ENCODE peak calls at places on chromosomes 16 and 17, in five cellular contexts. X, I, F, S and E are unnamed samples.

GRCh38 chr16:79469999-79470398 is 130.5 kb downstream of the MAF start:
- DNase-seq in I (no peak), S (no peak), F (no peak), X (no peak), E (no peak)

GRCh38 chr17:7686221-7687071 is 844 bp downstream of the TP53 start:
- DNase-seq in X (peak; percentile 85), S (peak; percentile 68), I (peak; percentile 94), F (no peak), E (peak; percentile 78)

GRCh38 chr16:6027733-6028132 is 930.1 kb upstream of the EEF2KMT start:
- DNase-seq in I (no peak), S (no peak), F (no peak), X (no peak), E (no peak)

GRCh38 chr17:43908111-43908721 is 880 bp upstream of the MPP2 start:
- DNase-seq in I (peak; percentile 65), X (peak; percentile 62), F (no peak), S (peak; percentile 74), E (peak; percentile 69)

GRCh38 chr16:46896314-46896968 is 12.3 kb downstream of the GPT2 start:
- DNase-seq in I (no peak), S (no peak), F (no peak), X (no peak), E (peak; percentile 41)

GRCh38 chr17:44076716-44077594 is 6.4 kb downstream of the G6PC3 start:
- DNase-seq in X (no peak), S (no peak), I (no peak), F (no peak), E (no peak)

GRCh38 chr16:526181-527014 is 1.1 kb upstream of the CAPN15 start:
- DNase-seq in S (no peak), F (no peak), X (peak; percentile 72), I (peak; percentile 35), E (peak; percentile 41)

GRCh38 chr17:81905424-81905875 is 3.4 kb downstream of the NPB start:
- DNase-seq in I (no peak), X (no peak), F (no peak), S (no peak), E (no peak)

GRCh38 chr17:55674107-55674506 is 48.6 kb downstream of the TMEM100 start:
- DNase-seq in F (no peak), S (peak; percentile 76), X (no peak), I (no peak), E (peak; percentile 86)

GRCh38 chr17:57758654-57759053 is 13.6 kb upstream of the CCDC182 start:
- DNase-seq in I (no peak), X (no peak), F (no peak), S (no peak), E (no peak)

GRCh38 chr16:2856061-2856670 is 1.8 kb downstream of the PRSS22 start:
- DNase-seq in X (peak; percentile 47), I (no peak), F (no peak), S (no peak), E (no peak)

GRCh38 chr16:56669840-56670639 is 426 bp downstream of the MT1H start:
- DNase-seq in I (no peak), S (no peak), F (no peak), X (no peak), E (no peak)

GRCh38 chr16:83100679-83101078 is 473.9 kb downstream of the CDH13 start:
- DNase-seq in X (no peak), I (no peak), F (no peak), S (no peak), E (peak; percentile 8)

GRCh38 chr16:17002557-17002956 is 468.2 kb downstream of the XYLT1 start:
- DNase-seq in X (no peak), F (no peak), S (no peak), I (no peak), E (no peak)

GRCh38 chr16:5603836-5604235 is 506.2 kb upstream of the EEF2KMT start:
- DNase-seq in X (no peak), I (no peak), F (no peak), S (no peak), E (no peak)

GRCh38 chr17:17206913-17207368 is 808 bp upstream of the PLD6 start:
- DNase-seq in F (no peak), X (no peak), I (no peak), S (peak; percentile 15), E (no peak)

GRCh38 chr17:1055751-1056645 is 59.1 kb downstream of the TIMM22 start:
- DNase-seq in X (peak; percentile 71), F (no peak), I (peak; percentile 55), S (peak; percentile 46), E (peak; percentile 62)

GRCh38 chr16:86026916-86027315 is 128.0 kb downstream of the IRF8 start:
- DNase-seq in X (no peak), F (no peak), S (no peak), I (no peak), E (no peak)

GRCh38 chr16:87068316-87068715 is 248.9 kb downstream of the C16orf95 start:
- DNase-seq in I (no peak), F (no peak), S (no peak), X (no peak), E (no peak)

GRCh38 chr16:2195316-2196161 is 866 bp downstream of the CASKIN1 start:
- DNase-seq in I (no peak), F (no peak), X (no peak), S (no peak), E (no peak)

GRCh38 chr17:60106377-60107059 is 27.8 kb upstream of the HEATR6 start:
- DNase-seq in X (peak; percentile 14), F (no peak), I (peak; percentile 55), S (peak; percentile 66), E (peak; percentile 64)

GRCh38 chr17:74646231-74646630 is 22.7 kb upstream of the CD300E start:
- DNase-seq in X (peak; percentile 9), F (no peak), I (no peak), S (no peak), E (peak; percentile 24)

GRCh38 chr17:41711669-41712400 is at the start of gene GAST:
- DNase-seq in S (no peak), I (no peak), F (no peak), X (no peak), E (no peak)

GRCh38 chr17:4345569-4345968 is 20.9 kb downstream of the UBE2G1 start:
- DNase-seq in F (no peak), X (no peak), I (no peak), S (no peak), E (no peak)

GRCh38 chr16:72120026-72120425 is 26.4 kb downstream of the DHX38 start:
- DNase-seq in S (no peak), X (no peak), F (no peak), I (no peak), E (no peak)

GRCh38 chr17:1532836-1533602 is 16.6 kb upstream of the INPP5K start:
- DNase-seq in X (peak; percentile 53), F (peak; percentile 31), I (no peak), S (no peak), E (no peak)

GRCh38 chr16:87324411-87325275 is 7.5 kb upstream of the C16orf95 start:
- DNase-seq in X (peak; percentile 48), I (no peak), F (peak; percentile 31), S (no peak), E (peak; percentile 16)

GRCh38 chr16:87487361-87487924 is 5.4 kb downstream of the ZCCHC14 start:
- DNase-seq in F (peak; percentile 15), X (peak; percentile 69), I (no peak), S (no peak), E (no peak)

GRCh38 chr16:70635356-70636016 is 10.9 kb upstream of the IL34 start:
- DNase-seq in I (peak; percentile 69), X (peak; percentile 17), F (no peak), S (peak; percentile 58), E (peak; percentile 75)

GRCh38 chr16:78098544-78099371 is 696 bp upstream of the WWOX start:
- DNase-seq in F (no peak), I (no peak), S (no peak), X (peak; percentile 11), E (no peak)

GRCh38 chr17:41734139-41734948 is at the start of gene HAP1:
- DNase-seq in X (no peak), F (peak; percentile 33), I (no peak), S (peak; percentile 16), E (no peak)

GRCh38 chr17:36878216-36878615 is 59.1 kb upstream of the LHX1 start:
- DNase-seq in F (no peak), S (no peak), I (no peak), X (no peak), E (no peak)
- TF ChIP-seq CTCF in F (no peak), S (no peak), I (no peak), X (no peak), E (no peak)

GRCh38 chr16:57736419-57737281 is 1.1 kb downstream of the KATNB1 start:
- DNase-seq in I (peak; percentile 73), X (peak; percentile 75), F (no peak), S (peak; percentile 77), E (peak; percentile 75)
- TF ChIP-seq CTCF in I (peak; percentile 32), X (peak; percentile 60), F (peak; percentile 2), S (no peak), E (peak; percentile 9)

DNA sequence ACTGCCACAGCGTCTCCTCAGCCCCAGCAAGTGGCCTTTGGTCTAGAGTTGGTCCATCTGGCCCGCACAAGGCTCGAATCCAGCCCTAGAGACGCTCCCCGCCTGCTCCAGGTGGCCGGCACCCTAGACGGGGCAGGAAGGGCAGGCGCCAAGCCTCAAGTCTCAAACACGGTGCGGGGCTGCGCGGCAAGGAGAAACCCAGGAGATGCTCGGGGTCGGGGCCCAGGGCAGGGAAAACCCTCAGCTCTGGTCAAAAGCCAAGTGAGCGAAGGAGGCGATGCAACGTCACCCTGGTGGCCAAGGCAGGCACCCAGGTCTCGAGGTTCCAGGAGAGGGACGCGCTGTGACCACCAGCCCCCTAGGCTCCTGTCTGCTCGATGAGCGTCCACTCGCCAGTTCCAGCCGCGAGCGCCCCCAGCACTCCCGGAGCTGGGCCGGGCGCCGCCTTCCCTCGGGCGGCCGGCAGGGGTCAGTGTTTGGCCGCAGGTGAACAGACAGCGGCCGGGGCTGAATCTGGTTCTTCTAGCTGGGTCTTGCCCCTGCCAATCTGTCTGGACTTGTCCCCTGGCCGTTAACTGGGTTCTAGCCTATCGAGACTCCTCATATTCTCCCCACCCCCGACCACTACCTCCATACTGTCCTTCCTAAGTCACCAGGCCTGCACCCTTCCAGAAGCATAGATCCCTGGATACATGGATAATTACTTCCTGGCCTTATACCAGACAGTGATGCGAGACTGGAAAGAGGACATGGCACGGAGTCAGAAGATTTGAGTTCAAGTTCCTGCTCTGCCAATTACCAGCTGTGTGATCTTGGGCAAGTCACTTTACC is 44.0 kb downstream of the PRAC1 start:
- DNase-seq in F (peak; percentile 51), I (peak; percentile 43), S (peak; percentile 21), X (peak; percentile 84), E (peak; percentile 37)
- TF ChIP-seq CTCF in F (peak; percentile 91), I (peak; percentile 86), S (peak; percentile 93), X (peak; percentile 99), E (peak; percentile 69)

GRCh38 chr16:80627108-80627507 is 86.3 kb downstream of the DYNLRB2 start:
- DNase-seq in X (no peak), F (no peak), S (no peak), I (no peak), E (no peak)

GRCh38 chr16:80631581-80631980 is 90.8 kb downstream of the DYNLRB2 start:
- DNase-seq in F (no peak), I (peak; percentile 39), X (no peak), S (no peak), E (no peak)

GRCh38 chr16:80623376-80623775 is 82.6 kb downstream of the DYNLRB2 start:
- DNase-seq in S (no peak), F (no peak), X (no peak), I (peak; percentile 25), E (no peak)

DNA sequence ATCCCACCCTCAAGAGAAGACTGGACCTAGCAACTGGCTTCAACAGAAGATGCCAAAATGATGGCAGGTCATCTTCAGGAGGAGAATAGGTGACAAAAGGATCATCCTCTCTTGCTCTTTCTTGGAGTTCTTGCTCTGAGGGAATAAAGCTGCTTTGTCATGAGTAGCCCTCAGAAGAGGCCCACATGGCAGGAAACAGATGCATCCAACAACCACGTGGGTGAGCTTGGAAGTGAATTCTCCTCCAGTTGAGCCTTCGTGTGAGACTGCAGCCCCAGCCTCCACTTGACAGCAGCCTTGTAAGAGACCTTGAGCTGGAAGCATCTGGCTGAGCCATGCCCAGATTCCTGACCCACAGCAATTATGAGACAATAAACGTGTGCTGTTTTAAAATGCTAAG is 87.5 kb downstream of the DYNLRB2 start:
- DNase-seq in I (no peak), S (no peak), F (no peak), X (no peak), E (no peak)
- TF ChIP-seq CTCF in I (no peak), S (no peak), F (no peak), X (no peak), E (no peak)